ENCODE peak calls at places on chromosomes 3 and 15, in six cellular contexts. O is cardiac fibroblast, X is body of pancreas, S is left lung, J is AG04450, K is BE2C. H is an unnamed sample.

GRCh38 chr3:143002727-143003126 is 1.4 kb downstream of the U2SURP start:
- DNase-seq in O (peak), X (no peak), S (no peak), J (no peak), K (no peak), H (no peak)

GRCh38 chr3:175002732-175003143 is 143.6 kb downstream of the NAALADL2 start:
- DNase-seq in O (peak), X (no peak), S (no peak), J (peak), K (no peak), H (peak)

GRCh38 chr3:65936908-65937638 is 101.6 kb downstream of the MAGI1 start:
- DNase-seq in O (no peak), X (no peak), S (no peak), J (no peak), K (no peak), H (no peak)

GRCh38 chr3:71926690-71927089 is 141.7 kb upstream of the PROK2 start:
- DNase-seq in O (no peak), X (no peak), S (no peak), J (no peak), K (no peak), H (no peak)

GRCh38 chr3:51024765-51025681 is 350.3 kb downstream of the DOCK3 start:
- DNase-seq in O (no peak), X (peak), S (no peak), J (no peak), K (no peak), H (no peak)

GRCh38 chr15:75531041-75531450 is 48.1 kb downstream of the PTPN9 start:
- DNase-seq in O (peak), X (peak), S (no peak), J (no peak), K (no peak), H (peak)

GRCh38 chr3:16362781-16363180 is 97.8 kb downstream of the OXNAD1 start:
- DNase-seq in O (no peak), X (no peak), S (no peak), J (no peak), K (no peak), H (no peak)

GRCh38 chr15:58167095-58167591 is 29.0 kb downstream of the AQP9 start:
- DNase-seq in O (no peak), X (no peak), S (no peak), J (no peak), K (peak), H (no peak)

GRCh38 chr3:174016186-174016585 is 618.6 kb downstream of the NLGN1 start:
- DNase-seq in O (peak), X (no peak), S (no peak), J (peak), K (no peak), H (peak)

GRCh38 chr3:141093397-141093796 is 42.2 kb downstream of the SPSB4 start:
- DNase-seq in O (peak), X (peak), S (no peak), J (no peak), K (peak), H (no peak)

GRCh38 chr3:32870373-32871091 is 52.7 kb downstream of the TRIM71 start:
- DNase-seq in O (no peak), X (no peak), S (no peak), J (no peak), K (no peak), H (no peak)

GRCh38 chr3:32866533-32866932 is 48.7 kb downstream of the TRIM71 start:
- DNase-seq in O (no peak), X (no peak), S (no peak), J (no peak), K (no peak), H (no peak)

GRCh38 chr3:32867954-32868353 is 50.2 kb downstream of the TRIM71 start:
- DNase-seq in O (no peak), X (no peak), S (no peak), J (no peak), K (no peak), H (no peak)

GRCh38 chr3:32869513-32870047 is 51.8 kb downstream of the TRIM71 start:
- DNase-seq in O (no peak), X (no peak), S (no peak), J (no peak), K (no peak), H (no peak)

DNA sequence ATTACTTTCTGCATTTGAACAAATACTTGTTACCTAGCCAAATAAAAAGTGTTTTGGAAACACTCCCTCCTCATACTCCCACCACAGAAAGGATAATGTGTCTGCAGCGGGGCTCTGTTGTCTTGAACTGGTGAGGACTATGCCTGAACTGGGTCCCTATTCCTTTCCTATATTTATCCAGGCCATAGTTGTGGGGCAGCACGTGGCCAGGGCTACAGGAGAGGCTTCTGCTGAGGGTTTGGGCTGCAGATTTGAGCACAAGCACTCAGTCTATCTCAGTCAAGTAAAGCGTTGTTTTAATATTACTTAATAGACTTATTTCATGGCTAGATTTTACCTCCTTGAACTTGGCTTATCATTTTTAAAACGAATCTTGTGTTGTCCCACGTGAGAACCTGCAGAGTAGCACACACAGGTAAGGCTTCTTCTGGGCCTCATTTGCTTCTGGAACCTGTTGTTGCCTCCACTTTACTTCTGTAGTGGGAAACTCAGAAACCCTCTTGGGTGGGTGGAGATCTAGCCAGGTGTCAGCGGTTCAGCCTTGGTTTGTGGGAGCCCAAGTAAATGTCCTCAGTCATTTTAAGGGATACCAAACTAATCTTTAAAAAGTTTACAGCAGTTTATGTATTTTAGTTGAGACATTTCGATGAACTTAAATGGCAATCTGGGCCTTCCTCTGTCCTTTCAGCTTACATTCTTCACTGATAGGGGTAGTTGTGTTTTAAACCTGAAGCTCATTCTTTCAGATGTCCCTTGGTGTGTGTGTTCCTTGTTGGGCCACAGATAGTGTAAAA is 51.1 kb downstream of the TRIM71 start:
- DNase-seq in O (no peak), X (no peak), S (no peak), J (no peak), K (no peak), H (no peak)
- H3K4me3 ChIP-seq in O (no peak), X (no peak), S (no peak), J (no peak), K (no peak), H (no peak)

GRCh38 chr3:134373278-134373941 is 837 bp downstream of the AMOTL2 start:
- DNase-seq in O (peak), X (peak), S (peak), J (peak), K (peak), H (peak)

GRCh38 chr3:134372405-134373277 is 1.6 kb downstream of the AMOTL2 start:
- DNase-seq in O (no peak), X (no peak), S (no peak), J (no peak), K (no peak), H (no peak)

GRCh38 chr3:134369861-134370596 is 4.2 kb downstream of the AMOTL2 start:
- DNase-seq in O (no peak), X (no peak), S (no peak), J (no peak), K (no peak), H (no peak)

GRCh38 chr3:134370611-134371451 is 3.4 kb downstream of the AMOTL2 start:
- DNase-seq in O (no peak), X (no peak), S (no peak), J (no peak), K (no peak), H (no peak)

DNA sequence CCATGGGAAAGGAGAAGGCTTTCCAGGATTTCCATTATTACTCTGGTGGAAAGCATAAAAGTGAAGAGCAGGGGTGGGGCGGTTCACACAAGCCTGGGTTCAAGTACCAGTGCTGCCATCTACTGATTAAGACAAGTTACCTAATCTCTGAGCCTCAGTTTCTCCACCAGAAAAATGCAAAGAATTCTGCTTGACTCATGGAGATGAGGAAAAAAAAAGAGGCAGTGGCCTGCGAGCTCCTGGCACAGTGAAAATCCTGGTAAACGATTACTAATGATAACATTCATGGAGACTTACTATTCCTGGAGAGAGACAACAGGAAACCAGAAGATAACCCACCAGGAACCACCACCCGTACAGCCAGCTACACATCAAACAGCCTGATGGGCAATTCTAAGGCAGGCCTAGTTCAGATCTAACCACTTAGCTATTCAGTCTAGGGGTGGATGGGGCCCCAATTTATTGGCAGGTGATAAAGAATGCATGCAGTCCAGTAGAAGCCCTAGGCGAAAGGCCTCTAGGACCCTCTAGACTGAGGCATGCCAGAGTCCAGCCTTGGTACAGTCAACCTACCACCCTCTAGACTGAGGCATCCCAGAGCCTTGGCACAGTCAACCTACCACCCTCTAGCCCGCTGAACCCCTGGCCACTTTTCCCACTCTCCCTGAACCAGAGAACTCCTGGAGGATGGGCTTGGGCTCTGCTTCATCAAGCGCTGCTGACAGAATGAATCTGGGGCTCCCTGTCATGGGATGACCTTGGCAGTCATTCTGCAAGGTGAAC is 2.5 kb downstream of the AMOTL2 start:
- DNase-seq in O (peak), X (no peak), S (no peak), J (no peak), K (no peak), H (no peak)
- TF ChIP-seq CTCF in O (no peak), X (no peak), S (no peak), J (peak), K (no peak), H (no peak)

GRCh38 chr3:126266850-126267168 is 86.4 kb upstream of the ALDH1L1 start:
- DNase-seq in O (no peak), X (no peak), S (no peak), J (no peak), K (no peak), H (no peak)

GRCh38 chr3:126267976-126268615 is 87.7 kb upstream of the ALDH1L1 start:
- DNase-seq in O (no peak), X (no peak), S (no peak), J (no peak), K (no peak), H (no peak)

GRCh38 chr3:126266291-126266840 is 86.0 kb upstream of the ALDH1L1 start:
- DNase-seq in O (peak), X (peak), S (no peak), J (no peak), K (no peak), H (no peak)

GRCh38 chr3:126268866-126269265 is 88.3 kb downstream of the KLF15 start:
- DNase-seq in O (no peak), X (peak), S (no peak), J (no peak), K (no peak), H (no peak)

DNA sequence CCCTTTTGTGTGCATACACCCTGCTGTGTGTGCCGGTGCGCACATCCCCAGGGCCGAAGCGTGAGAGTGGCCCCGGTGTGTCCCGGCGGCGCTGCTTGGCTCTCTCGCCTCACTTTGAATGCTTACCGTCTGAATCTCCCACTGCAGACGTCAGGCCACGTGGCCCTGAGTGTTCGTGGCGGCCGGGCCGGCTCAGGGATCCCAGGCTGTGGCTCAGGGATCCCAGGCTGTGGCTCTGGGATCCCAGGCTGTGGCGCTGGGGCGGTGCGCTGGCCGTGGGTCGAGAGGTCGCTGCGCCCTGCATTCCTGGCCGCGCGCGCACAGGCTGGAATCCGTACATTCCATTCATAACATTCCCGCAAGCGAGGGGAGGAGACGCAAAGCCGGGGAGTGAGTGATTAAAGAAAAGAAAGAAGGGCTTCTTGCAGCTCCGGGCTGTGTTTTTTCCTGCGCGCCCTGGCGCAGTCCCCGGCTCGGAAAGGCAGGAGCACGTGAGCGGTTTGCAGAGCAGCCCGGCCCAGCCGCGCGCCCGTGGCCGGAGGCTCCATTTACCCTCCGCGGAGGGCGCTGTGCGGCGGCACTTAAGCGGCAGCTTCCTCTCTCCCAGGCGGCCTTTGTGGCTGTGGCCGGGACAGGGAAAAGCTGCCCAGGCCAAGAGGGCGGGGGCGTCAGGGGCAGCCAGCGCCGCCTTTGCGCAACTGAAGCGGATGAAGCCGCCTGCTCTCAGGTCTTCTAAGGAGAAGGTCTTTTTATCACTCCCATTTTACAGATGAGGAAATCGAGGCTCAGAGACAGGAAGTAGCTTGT is 87.0 kb upstream of the ALDH1L1 start:
- DNase-seq in O (peak), X (peak), S (peak), J (peak), K (peak), H (peak)
- H3K4me3 ChIP-seq in O (peak), X (no peak), S (peak), J (peak), K (peak), H (peak)

GRCh38 chr15:77064118-77064517 is 6.8 kb downstream of the TSPAN3 start:
- DNase-seq in O (no peak), X (no peak), S (no peak), J (no peak), K (no peak), H (no peak)

GRCh38 chr15:77067691-77068367 is 3.1 kb downstream of the TSPAN3 start:
- DNase-seq in O (no peak), X (no peak), S (no peak), J (no peak), K (no peak), H (no peak)

GRCh38 chr15:77066961-77067690 is 3.8 kb downstream of the TSPAN3 start:
- DNase-seq in O (peak), X (no peak), S (no peak), J (no peak), K (no peak), H (no peak)

GRCh38 chr15:77063249-77063648 is 7.7 kb downstream of the TSPAN3 start:
- DNase-seq in O (no peak), X (no peak), S (no peak), J (no peak), K (no peak), H (no peak)

DNA sequence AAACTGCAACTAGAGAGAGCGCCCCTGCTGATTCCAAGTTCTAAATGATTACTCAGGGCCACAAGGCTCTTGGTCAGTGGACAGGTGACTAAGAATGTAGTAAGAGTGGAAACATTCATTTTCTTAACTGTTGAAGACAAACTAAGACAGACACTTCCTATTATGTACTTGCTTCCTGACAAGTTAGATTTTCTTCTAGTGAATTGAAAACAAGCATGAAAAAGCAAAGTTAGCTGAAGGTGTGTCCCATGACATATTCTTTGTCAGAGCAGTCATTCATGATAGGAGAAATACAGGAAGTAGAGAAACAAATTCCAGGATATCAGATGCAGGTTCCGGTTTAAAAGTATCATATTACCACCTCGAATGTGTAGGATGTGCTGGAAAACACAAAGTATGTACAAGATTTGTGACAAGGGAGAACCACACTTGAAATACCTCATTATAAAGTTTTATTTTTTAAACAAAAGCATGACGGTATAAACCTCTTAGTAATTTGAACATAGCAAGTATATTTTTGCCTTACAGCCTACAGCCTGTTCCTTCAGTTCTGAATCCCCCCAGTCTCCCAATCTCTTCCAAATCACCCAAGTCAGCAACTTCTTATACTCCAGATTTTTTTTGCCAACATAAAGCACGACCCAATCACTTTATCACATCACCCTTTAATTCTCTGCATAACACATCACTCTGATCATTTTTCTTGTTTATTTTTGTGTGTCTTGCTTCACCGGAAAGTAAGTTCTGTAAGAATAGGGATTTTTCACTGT is 6.2 kb downstream of the TSPAN3 start:
- DNase-seq in O (peak), X (no peak), S (no peak), J (no peak), K (no peak), H (no peak)
- TF ChIP-seq CTCF in O (no peak), X (no peak), S (no peak), J (no peak), K (no peak), H (no peak)